ENCODE peak calls at places on chromosomes 4 and X, in seven cellular contexts. One of them, this sample, is unnamed.

GRCh38 chrX:51456246-51456645 is 40.1 kb downstream of the NUDT11 start:
- DNase-seq in spleen: no peak
- DNase-seq in upper lobe of left lung: no peak
- DNase-seq in suprapubic skin: no peak
- DNase-seq in stomach: no peak
- DNase-seq in SK-N-SH: no peak
- DNase-seq in breast epithelium: no peak
- DNase-seq in this sample: peak; percentile 58

GRCh38 chrX:119008122-119008744 is 33.8 kb downstream of the LONRF3 start:
- DNase-seq in SK-N-SH: peak; percentile 43
- DNase-seq in suprapubic skin: no peak
- DNase-seq in breast epithelium: no peak
- DNase-seq in stomach: peak; percentile 28
- DNase-seq in upper lobe of left lung: no peak
- DNase-seq in spleen: no peak
- DNase-seq in this sample: peak; percentile 4

GRCh38 chr4:42638993-42639392 is 17.9 kb downstream of the ATP8A1 start:
- DNase-seq in suprapubic skin: no peak
- DNase-seq in breast epithelium: no peak
- DNase-seq in stomach: no peak
- DNase-seq in upper lobe of left lung: no peak
- DNase-seq in spleen: no peak
- DNase-seq in SK-N-SH: no peak
- DNase-seq in this sample: no peak

GRCh38 chr4:38055566-38055965 is 95.4 kb downstream of the PTTG2 start:
- DNase-seq in spleen: no peak
- DNase-seq in suprapubic skin: no peak
- DNase-seq in stomach: no peak
- DNase-seq in breast epithelium: no peak
- DNase-seq in upper lobe of left lung: no peak
- DNase-seq in SK-N-SH: peak; percentile 37
- DNase-seq in this sample: no peak

GRCh38 chr4:89363786-89364185 is 56.2 kb upstream of the GPRIN3 start:
- DNase-seq in spleen: no peak
- DNase-seq in stomach: no peak
- DNase-seq in SK-N-SH: no peak
- DNase-seq in suprapubic skin: no peak
- DNase-seq in upper lobe of left lung: no peak
- DNase-seq in breast epithelium: no peak
- DNase-seq in this sample: no peak

GRCh38 chr4:138310498-138310897 is 68.3 kb upstream of the SLC7A11 start:
- DNase-seq in spleen: no peak
- DNase-seq in upper lobe of left lung: no peak
- DNase-seq in suprapubic skin: no peak
- DNase-seq in stomach: no peak
- DNase-seq in SK-N-SH: no peak
- DNase-seq in breast epithelium: no peak
- DNase-seq in this sample: no peak

GRCh38 chr4:2340272-2341061 is 78.0 kb downstream of the ZFYVE28 start:
- DNase-seq in spleen: peak; percentile 51
- DNase-seq in upper lobe of left lung: peak; percentile 55
- DNase-seq in breast epithelium: peak; percentile 2
- DNase-seq in suprapubic skin: no peak
- DNase-seq in stomach: no peak
- DNase-seq in SK-N-SH: no peak
- DNase-seq in this sample: no peak

GRCh38 chr4:86011117-86011516 is 348.7 kb downstream of the MAPK10 start:
- DNase-seq in spleen: no peak
- DNase-seq in SK-N-SH: no peak
- DNase-seq in suprapubic skin: no peak
- DNase-seq in breast epithelium: no peak
- DNase-seq in upper lobe of left lung: no peak
- DNase-seq in stomach: no peak
- DNase-seq in this sample: no peak

GRCh38 chrX:17591741-17592110 is 145.6 kb upstream of the SCML1 start:
- DNase-seq in SK-N-SH: no peak
- DNase-seq in upper lobe of left lung: no peak
- DNase-seq in stomach: no peak
- DNase-seq in suprapubic skin: no peak
- DNase-seq in breast epithelium: no peak
- DNase-seq in spleen: no peak
- DNase-seq in this sample: no peak
- TF ChIP-seq POLR2AphosphoS5 in SK-N-SH: no peak
- TF ChIP-seq POLR2AphosphoS5 in upper lobe of left lung: no peak
- TF ChIP-seq POLR2AphosphoS5 in stomach: no peak
- TF ChIP-seq POLR2AphosphoS5 in suprapubic skin: no peak
- TF ChIP-seq POLR2AphosphoS5 in breast epithelium: no peak
- TF ChIP-seq POLR2AphosphoS5 in spleen: no peak
- TF ChIP-seq POLR2AphosphoS5 in this sample: no peak

GRCh38 chr4:84232311-84233095 is 266.6 kb downstream of the NKX6-1 start:
- DNase-seq in upper lobe of left lung: no peak
- DNase-seq in stomach: no peak
- DNase-seq in SK-N-SH: no peak
- DNase-seq in spleen: no peak
- DNase-seq in suprapubic skin: no peak
- DNase-seq in breast epithelium: no peak
- DNase-seq in this sample: no peak
- TF ChIP-seq POLR2AphosphoS5 in upper lobe of left lung: no peak
- TF ChIP-seq POLR2AphosphoS5 in stomach: no peak
- TF ChIP-seq POLR2AphosphoS5 in SK-N-SH: no peak
- TF ChIP-seq POLR2AphosphoS5 in spleen: no peak
- TF ChIP-seq POLR2AphosphoS5 in suprapubic skin: no peak
- TF ChIP-seq POLR2AphosphoS5 in breast epithelium: no peak
- TF ChIP-seq POLR2AphosphoS5 in this sample: no peak

GRCh38 chrX:129961180-129962083 is 21.0 kb upstream of the BCORL1 start:
- DNase-seq in SK-N-SH: no peak
- DNase-seq in upper lobe of left lung: peak; percentile 84
- DNase-seq in suprapubic skin: peak; percentile 76
- DNase-seq in spleen: peak; percentile 95
- DNase-seq in breast epithelium: peak; percentile 67
- DNase-seq in stomach: peak; percentile 75
- DNase-seq in this sample: peak; percentile 50
- TF ChIP-seq POLR2AphosphoS5 in SK-N-SH: no peak
- TF ChIP-seq POLR2AphosphoS5 in upper lobe of left lung: no peak
- TF ChIP-seq POLR2AphosphoS5 in suprapubic skin: no peak
- TF ChIP-seq POLR2AphosphoS5 in spleen: peak; percentile 79
- TF ChIP-seq POLR2AphosphoS5 in breast epithelium: no peak
- TF ChIP-seq POLR2AphosphoS5 in stomach: no peak
- TF ChIP-seq POLR2AphosphoS5 in this sample: peak; percentile 14

DNA sequence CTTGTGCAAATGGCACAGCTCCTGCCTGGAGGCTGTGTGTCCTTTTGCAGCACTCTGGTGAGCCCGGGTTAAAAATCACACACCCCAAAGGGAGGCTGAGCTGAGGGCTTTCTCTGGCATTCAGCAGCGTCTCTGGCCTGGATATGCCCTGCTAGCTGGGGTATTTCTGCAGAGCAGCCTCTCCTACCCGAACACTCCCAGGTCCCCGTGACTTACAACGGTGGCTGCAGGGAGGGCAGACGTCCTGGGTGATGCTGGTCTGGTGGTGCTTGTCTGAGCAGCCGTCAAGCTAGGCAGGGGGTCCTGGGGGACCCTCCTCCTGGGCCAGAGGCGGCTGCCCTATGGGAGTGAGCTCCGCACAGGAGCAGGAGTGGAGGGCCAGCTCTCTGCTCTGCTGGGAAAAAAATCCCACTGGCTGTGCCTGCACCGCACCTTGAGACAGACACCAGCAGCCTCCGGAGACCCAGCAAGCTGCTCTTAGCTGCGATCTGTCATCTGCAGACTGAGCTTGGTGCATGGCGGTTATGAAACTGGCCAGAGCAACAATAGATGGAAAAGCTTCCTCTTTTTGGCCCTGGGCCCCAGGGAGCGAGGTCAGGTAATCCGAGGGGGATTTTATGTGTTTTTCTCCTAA is 41.3 kb upstream of the ASMTL start:
- DNase-seq in upper lobe of left lung: no peak
- DNase-seq in spleen: peak; percentile 83
- DNase-seq in suprapubic skin: peak; percentile 22
- DNase-seq in breast epithelium: no peak
- DNase-seq in SK-N-SH: no peak
- DNase-seq in stomach: no peak
- DNase-seq in this sample: no peak
- TF ChIP-seq POLR2AphosphoS5 in upper lobe of left lung: no peak
- TF ChIP-seq POLR2AphosphoS5 in spleen: peak; percentile 52
- TF ChIP-seq POLR2AphosphoS5 in suprapubic skin: no peak
- TF ChIP-seq POLR2AphosphoS5 in breast epithelium: no peak
- TF ChIP-seq POLR2AphosphoS5 in SK-N-SH: no peak
- TF ChIP-seq POLR2AphosphoS5 in stomach: no peak
- TF ChIP-seq POLR2AphosphoS5 in this sample: no peak

GRCh38 chr4:84378983-84379382 is 120.1 kb downstream of the NKX6-1 start:
- DNase-seq in stomach: no peak
- DNase-seq in SK-N-SH: no peak
- DNase-seq in breast epithelium: no peak
- DNase-seq in suprapubic skin: no peak
- DNase-seq in upper lobe of left lung: no peak
- DNase-seq in spleen: no peak
- DNase-seq in this sample: no peak
- TF ChIP-seq POLR2AphosphoS5 in stomach: no peak
- TF ChIP-seq POLR2AphosphoS5 in SK-N-SH: no peak
- TF ChIP-seq POLR2AphosphoS5 in breast epithelium: no peak
- TF ChIP-seq POLR2AphosphoS5 in suprapubic skin: no peak
- TF ChIP-seq POLR2AphosphoS5 in upper lobe of left lung: no peak
- TF ChIP-seq POLR2AphosphoS5 in spleen: no peak
- TF ChIP-seq POLR2AphosphoS5 in this sample: no peak

DNA sequence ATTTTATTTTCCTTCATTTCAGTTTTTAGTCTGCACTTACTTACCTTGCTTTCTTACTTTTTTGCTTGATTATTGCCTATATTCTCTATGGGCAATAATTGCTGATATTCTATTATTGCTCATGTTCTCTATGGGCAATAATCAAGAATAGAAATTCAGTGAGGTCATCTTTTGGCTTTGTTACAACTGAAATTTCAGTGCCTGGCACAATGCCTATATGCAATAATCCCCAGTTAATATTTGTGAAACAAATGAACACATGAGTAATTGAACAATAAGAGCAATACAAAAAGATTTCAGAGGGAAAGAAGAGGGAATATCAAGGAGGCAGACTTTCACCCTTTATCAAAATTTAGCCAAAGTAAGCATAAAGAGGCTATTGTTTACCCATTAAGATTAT is 48.6 kb upstream of the ARSJ start:
- DNase-seq in suprapubic skin: no peak
- DNase-seq in breast epithelium: no peak
- DNase-seq in upper lobe of left lung: no peak
- DNase-seq in stomach: no peak
- DNase-seq in spleen: no peak
- DNase-seq in SK-N-SH: no peak
- DNase-seq in this sample: no peak
- TF ChIP-seq POLR2AphosphoS5 in suprapubic skin: no peak
- TF ChIP-seq POLR2AphosphoS5 in breast epithelium: no peak
- TF ChIP-seq POLR2AphosphoS5 in upper lobe of left lung: no peak
- TF ChIP-seq POLR2AphosphoS5 in stomach: no peak
- TF ChIP-seq POLR2AphosphoS5 in spleen: no peak
- TF ChIP-seq POLR2AphosphoS5 in SK-N-SH: no peak
- TF ChIP-seq POLR2AphosphoS5 in this sample: no peak

GRCh38 chrX:1386338-1387127 is 5.4 kb downstream of the SLC25A6 start:
- DNase-seq in breast epithelium: no peak
- DNase-seq in SK-N-SH: peak; percentile 29
- DNase-seq in spleen: peak; percentile 67
- DNase-seq in upper lobe of left lung: no peak
- DNase-seq in suprapubic skin: peak; percentile 61
- DNase-seq in stomach: peak; percentile 19
- DNase-seq in this sample: no peak
- TF ChIP-seq POLR2AphosphoS5 in breast epithelium: no peak
- TF ChIP-seq POLR2AphosphoS5 in SK-N-SH: peak; percentile 19
- TF ChIP-seq POLR2AphosphoS5 in spleen: peak; percentile 48
- TF ChIP-seq POLR2AphosphoS5 in upper lobe of left lung: no peak
- TF ChIP-seq POLR2AphosphoS5 in suprapubic skin: no peak
- TF ChIP-seq POLR2AphosphoS5 in stomach: no peak
- TF ChIP-seq POLR2AphosphoS5 in this sample: no peak

This sample was measured in prostate gland.